ENCODE peak calls at places on chromosomes 13 and 19, in four cellular contexts. C, S, D and U are unnamed samples.

GRCh38 chr13:30108913-30109237 is 198.5 kb downstream of the KATNAL1 start:
- DNase-seq in C (no peak), S (no peak), D (no peak), U (no peak)

GRCh38 chr19:13024958-13025653 is 29.8 kb downstream of the NFIX start:
- DNase-seq in C (no peak), S (no peak), D (no peak), U (no peak)

GRCh38 chr19:676343-677105 is at the start of gene FSTL3:
- DNase-seq in C (no peak), S (no peak), D (no peak), U (no peak)

GRCh38 chr19:18119243-18120105 is 21.9 kb downstream of the MAST3 start:
- DNase-seq in C (no peak), S (peak), D (peak), U (no peak)

GRCh38 chr19:9306443-9306842 is 3.2 kb downstream of the ZNF699 start:
- DNase-seq in C (peak), S (no peak), D (no peak), U (no peak)

GRCh38 chr19:3443840-3444694 is 36.3 kb downstream of the SMIM24 start:
- DNase-seq in C (no peak), S (no peak), D (no peak), U (no peak)

GRCh38 chr19:16328824-16329482 is 4.3 kb downstream of the KLF2 start:
- DNase-seq in C (no peak), S (no peak), D (peak), U (no peak)

GRCh38 chr19:43683905-43684304 is 13.9 kb upstream of the PLAUR start:
- DNase-seq in C (no peak), S (no peak), D (no peak), U (no peak)

GRCh38 chr13:53250272-53250875 is 221.8 kb downstream of the OLFM4 start:
- DNase-seq in C (peak), S (no peak), D (peak), U (peak)

GRCh38 chr13:44197791-44198770 is 175.5 kb upstream of the SERP2 start:
- DNase-seq in C (no peak), S (no peak), D (peak), U (no peak)

GRCh38 chr19:12484371-12485322 is at the start of gene ZNF709:
- DNase-seq in C (peak), S (peak), D (peak), U (no peak)

GRCh38 chr13:102152790-102153189 is 249.1 kb downstream of the FGF14 start:
- DNase-seq in C (no peak), S (no peak), D (no peak), U (no peak)

GRCh38 chr13:94031609-94032008 is 447.9 kb downstream of the DCT start:
- DNase-seq in C (no peak), S (no peak), D (no peak), U (no peak)

GRCh38 chr13:112616586-112617381 is 28.8 kb upstream of the TUBGCP3 start:
- DNase-seq in C (no peak), S (no peak), D (no peak), U (peak)

GRCh38 chr19:19463348-19464117 is 51.8 kb downstream of the TSSK6 start:
- DNase-seq in C (no peak), S (no peak), D (no peak), U (no peak)